ENCODE peak calls at places on chromosome 1, in nine cellular contexts. C, O, L, W, D, Q, J, V and P are unnamed samples.

GRCh38 chr1:76433528-76433927 is 359.0 kb downstream of the ST6GALNAC3 start:
- DNase-seq in C (no peak), O (no peak), L (no peak), W (no peak), D (no peak), Q (no peak), J (no peak), V (no peak), P (no peak)

GRCh38 chr1:27427329-27427728 is 34.9 kb downstream of the GPR3 start:
- DNase-seq in C (no peak), O (no peak), L (no peak), W (no peak), D (no peak), Q (no peak), J (no peak), V (no peak), P (no peak)

GRCh38 chr1:214727274-214727673 is 124.3 kb downstream of the CENPF start:
- DNase-seq in C (no peak), O (no peak), L (no peak), W (no peak), D (no peak), Q (no peak), J (no peak), V (no peak), P (peak; percentile 26)

GRCh38 chr1:150577557-150578277 is 1.7 kb downstream of the MCL1 start:
- DNase-seq in C (no peak), O (no peak), L (no peak), W (no peak), D (no peak), Q (no peak), J (no peak), V (no peak), P (peak; percentile 11)

GRCh38 chr1:39632491-39633417 is 6.7 kb downstream of the HEYL start:
- DNase-seq in C (peak; percentile 37), O (no peak), L (no peak), W (no peak), D (no peak), Q (peak; percentile 49), J (peak; percentile 97), V (no peak), P (peak; percentile 63)

GRCh38 chr1:150152772-150153461 is 3.2 kb downstream of the PLEKHO1 start:
- DNase-seq in C (no peak), O (peak; percentile 12), L (no peak), W (no peak), D (no peak), Q (no peak), J (no peak), V (no peak), P (no peak)

GRCh38 chr1:55702064-55702463 is 486.9 kb upstream of the USP24 start:
- DNase-seq in C (peak; percentile 31), O (peak; percentile 64), L (no peak), W (no peak), D (no peak), Q (peak; percentile 18), J (peak; percentile 51), V (no peak), P (peak; percentile 46)

GRCh38 chr1:147618077-147618569 is 52.2 kb downstream of the ACP6 start:
- DNase-seq in C (no peak), O (no peak), L (no peak), W (no peak), D (no peak), Q (no peak), J (no peak), V (no peak), P (no peak)

GRCh38 chr1:23963617-23964234 is 4.1 kb downstream of the PNRC2 start:
- DNase-seq in C (no peak), O (no peak), L (no peak), W (no peak), D (no peak), Q (no peak), J (no peak), V (no peak), P (no peak)

GRCh38 chr1:211013346-211014240 is 120.4 kb downstream of the KCNH1 start:
- DNase-seq in C (no peak), O (no peak), L (no peak), W (no peak), D (no peak), Q (no peak), J (no peak), V (no peak), P (no peak)

GRCh38 chr1:32240140-32240951 is 6.7 kb upstream of the FAM167B start:
- DNase-seq in C (peak; percentile 91), O (no peak), L (peak; percentile 46), W (no peak), D (no peak), Q (peak; percentile 77), J (peak; percentile 97), V (no peak), P (peak; percentile 77)